ENCODE peak calls at places on chromosomes 1 and 21, in five cellular contexts. R, J, D, Q and L are unnamed samples.

GRCh38 chr1:41862411-41863221 is 56.1 kb downstream of the HIVEP3 start:
- DNase-seq in D (peak), J (no peak), Q (peak), R (no peak), L (peak)

GRCh38 chr1:43505077-43505780 is 25.5 kb upstream of the PTPRF start:
- DNase-seq in R (no peak), D (no peak), Q (no peak), J (no peak), L (no peak)

GRCh38 chr1:58993403-58993802 is 209.6 kb upstream of the JUN start:
- DNase-seq in D (no peak), R (no peak), Q (no peak), J (no peak), L (no peak)

GRCh38 chr1:43997979-43998378 is 6.6 kb downstream of the CCDC24 start:
- DNase-seq in R (no peak), J (no peak), D (no peak), Q (no peak), L (no peak)

GRCh38 chr1:92484472-92485373 is 2.0 kb downstream of the GFI1 start:
- DNase-seq in D (no peak), Q (no peak), J (no peak), R (no peak), L (no peak)

GRCh38 chr1:36257375-36257767 is 33.1 kb downstream of the THRAP3 start:
- DNase-seq in Q (peak), R (no peak), D (peak), J (no peak), L (no peak)

GRCh38 chr1:21344750-21345443 is 54.6 kb upstream of the ECE1 start:
- DNase-seq in R (no peak), J (no peak), D (no peak), Q (no peak), L (no peak)

GRCh38 chr1:2469103-2469940 is 6.8 kb upstream of the PLCH2 start:
- DNase-seq in Q (no peak), J (no peak), D (no peak), R (no peak), L (no peak)

GRCh38 chr1:210384625-210385024 is 55.9 kb downstream of the HHAT start:
- DNase-seq in Q (peak), R (no peak), D (peak), J (no peak), L (no peak)

GRCh38 chr1:37890378-37891014 is 31.1 kb upstream of the MTF1 start:
- DNase-seq in R (no peak), J (peak), D (peak), Q (peak), L (peak)

GRCh38 chr1:173914366-173914871 is 2.7 kb downstream of the SERPINC1 start:
- DNase-seq in R (peak), J (no peak), Q (peak), D (peak), L (peak)

GRCh38 chr1:181107711-181108110 is 19.2 kb downstream of the IER5 start:
- DNase-seq in Q (no peak), R (no peak), D (no peak), J (no peak), L (no peak)

GRCh38 chr21:33831962-33832659 is 83.5 kb downstream of the ATP5PO start:
- DNase-seq in D (no peak), J (no peak), Q (no peak), R (no peak), L (no peak)

GRCh38 chr1:108049083-108049819 is 84.3 kb upstream of the VAV3 start:
- DNase-seq in D (peak), J (peak), Q (peak), R (no peak), L (peak)